ENCODE peak calls at places on chromosomes 4 and X, in seven cellular contexts. One of them, this sample, is unnamed.

GRCh38 chrX:133042260-133042659 is 54.6 kb downstream of the USP26 start:
- DNase-seq in HepG2: no peak
- DNase-seq in GM23338: no peak
- DNase-seq in HL-60: no peak
- DNase-seq in stomach: no peak
- DNase-seq in suprapubic skin: no peak
- DNase-seq in breast epithelium: no peak
- DNase-seq in this sample: no peak

GRCh38 chrX:70494441-70494840 is 49.8 kb downstream of the DLG3 start:
- DNase-seq in breast epithelium: no peak
- DNase-seq in GM23338: no peak
- DNase-seq in HepG2: no peak
- DNase-seq in stomach: no peak
- DNase-seq in HL-60: no peak
- DNase-seq in suprapubic skin: no peak
- DNase-seq in this sample: no peak

GRCh38 chr4:119841361-119841760 is 212.8 kb upstream of the PDE5A start:
- DNase-seq in suprapubic skin: no peak
- DNase-seq in stomach: no peak
- DNase-seq in HL-60: no peak
- DNase-seq in breast epithelium: no peak
- DNase-seq in GM23338: no peak
- DNase-seq in HepG2: no peak
- DNase-seq in this sample: no peak

GRCh38 chrX:38627683-38628082 is 66.3 kb downstream of the TSPAN7 start:
- DNase-seq in HL-60: peak; percentile 45
- DNase-seq in stomach: no peak
- DNase-seq in breast epithelium: no peak
- DNase-seq in GM23338: peak; percentile 76
- DNase-seq in suprapubic skin: no peak
- DNase-seq in HepG2: peak; percentile 45
- DNase-seq in this sample: peak; percentile 8

GRCh38 chr4:57233391-57233790 is 123.2 kb upstream of the IGFBP7 start:
- DNase-seq in breast epithelium: no peak
- DNase-seq in HepG2: no peak
- DNase-seq in stomach: no peak
- DNase-seq in suprapubic skin: no peak
- DNase-seq in HL-60: no peak
- DNase-seq in GM23338: no peak
- DNase-seq in this sample: no peak

GRCh38 chrX:102983205-102983604 is 46.1 kb downstream of the RAB40AL start:
- DNase-seq in stomach: no peak
- DNase-seq in GM23338: no peak
- DNase-seq in HepG2: no peak
- DNase-seq in HL-60: peak; percentile 59
- DNase-seq in breast epithelium: no peak
- DNase-seq in suprapubic skin: no peak
- DNase-seq in this sample: no peak

GRCh38 chr4:108483650-108484049 is 136.7 kb upstream of the RPL34 start:
- DNase-seq in suprapubic skin: no peak
- DNase-seq in GM23338: no peak
- DNase-seq in HepG2: no peak
- DNase-seq in HL-60: no peak
- DNase-seq in stomach: no peak
- DNase-seq in breast epithelium: no peak
- DNase-seq in this sample: no peak

GRCh38 chr4:73019462-73020047 is 50.0 kb downstream of the COX18 start:
- DNase-seq in suprapubic skin: no peak
- DNase-seq in stomach: no peak
- DNase-seq in GM23338: peak; percentile 78
- DNase-seq in HepG2: peak; percentile 23
- DNase-seq in HL-60: peak; percentile 22
- DNase-seq in breast epithelium: no peak
- DNase-seq in this sample: no peak

GRCh38 chr4:114539985-114540384 is 58.6 kb upstream of the UGT8 start:
- DNase-seq in HL-60: no peak
- DNase-seq in breast epithelium: no peak
- DNase-seq in suprapubic skin: no peak
- DNase-seq in HepG2: no peak
- DNase-seq in GM23338: no peak
- DNase-seq in stomach: no peak
- DNase-seq in this sample: no peak

GRCh38 chr4:41977709-41978108 is 3.8 kb upstream of the DCAF4L1 start:
- DNase-seq in GM23338: no peak
- DNase-seq in breast epithelium: no peak
- DNase-seq in stomach: no peak
- DNase-seq in suprapubic skin: no peak
- DNase-seq in HepG2: no peak
- DNase-seq in HL-60: peak; percentile 63
- DNase-seq in this sample: no peak

GRCh38 chrX:105552395-105552794 is 269.9 kb upstream of the NRK start:
- DNase-seq in HepG2: no peak
- DNase-seq in GM23338: no peak
- DNase-seq in breast epithelium: no peak
- DNase-seq in HL-60: no peak
- DNase-seq in suprapubic skin: no peak
- DNase-seq in stomach: no peak
- DNase-seq in this sample: no peak

GRCh38 chr4:128455076-128455345 is 167.4 kb upstream of the PGRMC2 start:
- DNase-seq in GM23338: no peak
- DNase-seq in HepG2: no peak
- DNase-seq in stomach: no peak
- DNase-seq in suprapubic skin: no peak
- DNase-seq in HL-60: no peak
- DNase-seq in breast epithelium: no peak
- DNase-seq in this sample: no peak

GRCh38 chr4:5760246-5760645 is 49.2 kb downstream of the EVC start:
- DNase-seq in suprapubic skin: no peak
- DNase-seq in HL-60: no peak
- DNase-seq in stomach: no peak
- DNase-seq in HepG2: no peak
- DNase-seq in GM23338: no peak
- DNase-seq in breast epithelium: no peak
- DNase-seq in this sample: no peak

GRCh38 chrX:85992811-85993229 is 54.5 kb downstream of the CHM start:
- DNase-seq in suprapubic skin: no peak
- DNase-seq in HepG2: peak; percentile 3
- DNase-seq in HL-60: no peak
- DNase-seq in breast epithelium: no peak
- DNase-seq in stomach: no peak
- DNase-seq in GM23338: no peak
- DNase-seq in this sample: no peak

GRCh38 chr4:111632752-111633151 is 512.5 kb upstream of the FAM241A start:
- DNase-seq in HepG2: no peak
- DNase-seq in HL-60: no peak
- DNase-seq in suprapubic skin: no peak
- DNase-seq in breast epithelium: no peak
- DNase-seq in GM23338: no peak
- DNase-seq in stomach: no peak
- DNase-seq in this sample: no peak

GRCh38 chr4:80434238-80434637 is 98.7 kb downstream of the CFAP299 start:
- DNase-seq in suprapubic skin: no peak
- DNase-seq in HepG2: no peak
- DNase-seq in stomach: no peak
- DNase-seq in GM23338: peak; percentile 22
- DNase-seq in breast epithelium: no peak
- DNase-seq in HL-60: no peak
- DNase-seq in this sample: no peak

GRCh38 chrX:138859421-138859820 is 147.9 kb upstream of the FGF13 start:
- DNase-seq in stomach: no peak
- DNase-seq in suprapubic skin: no peak
- DNase-seq in HL-60: no peak
- DNase-seq in GM23338: no peak
- DNase-seq in breast epithelium: no peak
- DNase-seq in HepG2: no peak
- DNase-seq in this sample: no peak

GRCh38 chrX:13676885-13677284 is 12.0 kb upstream of the RAB9A start:
- DNase-seq in breast epithelium: no peak
- DNase-seq in HL-60: no peak
- DNase-seq in GM23338: no peak
- DNase-seq in HepG2: no peak
- DNase-seq in suprapubic skin: no peak
- DNase-seq in stomach: no peak
- DNase-seq in this sample: no peak

GRCh38 chr4:83535520-83535944 is 376 bp upstream of the GPAT3 start:
- DNase-seq in GM23338: peak; percentile 75
- DNase-seq in suprapubic skin: peak; percentile 68
- DNase-seq in stomach: peak; percentile 56
- DNase-seq in HL-60: peak; percentile 45
- DNase-seq in breast epithelium: no peak
- DNase-seq in HepG2: peak; percentile 12
- DNase-seq in this sample: peak; percentile 71

GRCh38 chrX:13164611-13165010 is 120.2 kb upstream of the FAM9C start:
- DNase-seq in breast epithelium: no peak
- DNase-seq in HepG2: no peak
- DNase-seq in GM23338: peak; percentile 72
- DNase-seq in stomach: no peak
- DNase-seq in HL-60: no peak
- DNase-seq in suprapubic skin: no peak
- DNase-seq in this sample: no peak

DNA sequence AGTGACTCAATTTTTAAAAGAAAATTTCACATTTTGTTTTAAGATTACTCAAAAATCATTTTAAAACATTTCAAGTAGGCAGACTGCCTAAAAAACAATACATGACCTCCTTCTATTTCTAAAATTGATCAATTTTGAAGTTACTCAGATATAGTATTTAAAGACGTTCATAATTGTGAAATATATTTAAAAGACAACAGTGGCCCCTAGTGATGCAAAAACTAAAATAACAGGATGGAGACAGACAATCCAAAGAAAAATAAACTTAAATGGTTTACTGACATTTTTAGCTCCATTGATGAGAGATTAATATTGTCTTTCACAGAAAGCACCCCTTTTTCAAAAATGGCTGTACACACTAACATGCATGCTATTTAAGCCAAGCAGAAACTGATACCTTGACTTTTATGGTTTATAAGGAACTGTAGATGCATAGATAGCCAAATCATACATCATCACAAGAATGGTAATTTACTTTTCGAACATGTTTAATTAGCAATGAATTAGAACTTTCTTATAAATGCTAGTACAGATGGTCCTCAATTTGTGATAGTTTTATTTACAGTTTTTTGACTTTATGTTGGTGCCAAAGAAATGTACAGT is 69.8 kb upstream of the FAT4 start:
- DNase-seq in breast epithelium: no peak
- DNase-seq in suprapubic skin: no peak
- DNase-seq in stomach: no peak
- DNase-seq in HL-60: no peak
- DNase-seq in HepG2: no peak
- DNase-seq in GM23338: peak; percentile 22
- DNase-seq in this sample: no peak
- TF ChIP-seq POLR2AphosphoS5 in breast epithelium: no peak
- TF ChIP-seq POLR2AphosphoS5 in suprapubic skin: no peak
- TF ChIP-seq POLR2AphosphoS5 in stomach: no peak
- TF ChIP-seq POLR2AphosphoS5 in HL-60: no peak
- TF ChIP-seq POLR2AphosphoS5 in HepG2: no peak
- TF ChIP-seq POLR2AphosphoS5 in GM23338: no peak
- TF ChIP-seq POLR2AphosphoS5 in this sample: no peak

GRCh38 chr4:123506311-123506685 is 109.7 kb downstream of the SPRY1 start:
- DNase-seq in GM23338: peak; percentile 61
- DNase-seq in suprapubic skin: no peak
- DNase-seq in stomach: no peak
- DNase-seq in HepG2: no peak
- DNase-seq in HL-60: no peak
- DNase-seq in breast epithelium: no peak
- DNase-seq in this sample: no peak
- TF ChIP-seq POLR2AphosphoS5 in GM23338: no peak
- TF ChIP-seq POLR2AphosphoS5 in suprapubic skin: no peak
- TF ChIP-seq POLR2AphosphoS5 in stomach: no peak
- TF ChIP-seq POLR2AphosphoS5 in HepG2: no peak
- TF ChIP-seq POLR2AphosphoS5 in HL-60: no peak
- TF ChIP-seq POLR2AphosphoS5 in breast epithelium: no peak
- TF ChIP-seq POLR2AphosphoS5 in this sample: no peak

GRCh38 chr4:152537881-152538280 is 2.0 kb upstream of the FBXW7 start:
- DNase-seq in GM23338: no peak
- DNase-seq in breast epithelium: no peak
- DNase-seq in stomach: no peak
- DNase-seq in suprapubic skin: no peak
- DNase-seq in HL-60: no peak
- DNase-seq in HepG2: no peak
- DNase-seq in this sample: no peak

GRCh38 chr4:152536545-152537182 is 772 bp upstream of the FBXW7 start:
- DNase-seq in suprapubic skin: no peak
- DNase-seq in GM23338: peak; percentile 69
- DNase-seq in breast epithelium: no peak
- DNase-seq in HL-60: peak; percentile 62
- DNase-seq in HepG2: peak; percentile 50
- DNase-seq in stomach: no peak
- DNase-seq in this sample: peak; percentile 69

GRCh38 chr4:152535236-152535902 is 523 bp downstream of the FBXW7 start:
- DNase-seq in suprapubic skin: peak; percentile 73
- DNase-seq in HepG2: no peak
- DNase-seq in breast epithelium: no peak
- DNase-seq in GM23338: peak; percentile 39
- DNase-seq in stomach: no peak
- DNase-seq in HL-60: no peak
- DNase-seq in this sample: peak; percentile 24

GRCh38 chr4:152535903-152536544 is at the start of gene FBXW7:
- DNase-seq in HepG2: peak; percentile 98
- DNase-seq in GM23338: peak; percentile 99
- DNase-seq in stomach: peak; percentile 99
- DNase-seq in suprapubic skin: peak; percentile 99
- DNase-seq in breast epithelium: peak; percentile 98
- DNase-seq in HL-60: peak; percentile 99
- DNase-seq in this sample: peak; percentile 100

DNA sequence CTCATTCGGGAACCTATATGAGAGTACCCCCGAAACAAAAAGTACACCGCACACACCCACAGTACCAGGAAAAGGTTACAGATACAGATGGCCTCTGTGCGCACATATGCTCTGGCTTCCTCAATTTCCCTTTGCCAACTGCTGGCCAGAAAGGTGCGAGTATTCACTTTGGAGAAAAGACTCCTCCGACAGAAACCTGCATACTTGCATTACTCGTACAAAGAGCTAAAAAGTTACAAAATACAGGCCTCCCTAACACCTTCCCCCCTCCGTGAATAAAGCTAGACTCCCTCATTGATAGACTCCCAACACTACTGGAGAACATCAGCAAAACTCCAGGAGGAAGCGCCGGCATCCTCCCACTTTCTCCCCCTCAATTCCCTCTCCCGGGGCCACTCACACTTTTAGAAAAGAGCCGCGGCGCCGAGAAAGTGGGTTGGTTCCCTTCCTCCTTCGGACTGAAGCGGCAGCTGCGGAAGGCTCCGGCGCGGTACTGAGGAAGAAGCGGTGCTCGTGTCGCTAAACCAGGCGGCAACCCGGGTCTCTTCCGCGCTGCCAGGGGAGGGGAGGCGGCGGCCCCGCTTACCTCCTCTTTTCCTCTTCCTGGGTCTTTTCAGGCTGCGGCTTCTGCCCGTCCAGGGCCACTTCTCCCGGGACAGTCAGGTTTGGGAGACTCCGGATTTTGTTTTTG is 1.2 kb downstream of the FBXW7 start:
- DNase-seq in HepG2: no peak
- DNase-seq in breast epithelium: no peak
- DNase-seq in HL-60: peak; percentile 76
- DNase-seq in stomach: peak; percentile 54
- DNase-seq in GM23338: peak; percentile 64
- DNase-seq in suprapubic skin: peak; percentile 74
- DNase-seq in this sample: peak; percentile 61
- TF ChIP-seq POLR2AphosphoS5 in HepG2: no peak
- TF ChIP-seq POLR2AphosphoS5 in breast epithelium: no peak
- TF ChIP-seq POLR2AphosphoS5 in HL-60: no peak
- TF ChIP-seq POLR2AphosphoS5 in stomach: no peak
- TF ChIP-seq POLR2AphosphoS5 in GM23338: no peak
- TF ChIP-seq POLR2AphosphoS5 in suprapubic skin: no peak
- TF ChIP-seq POLR2AphosphoS5 in this sample: peak; percentile 15

GRCh38 chr4:39446842-39447573 is 11.7 kb downstream of the RPL9 start:
- DNase-seq in HL-60: no peak
- DNase-seq in suprapubic skin: peak; percentile 75
- DNase-seq in GM23338: peak; percentile 91
- DNase-seq in stomach: peak; percentile 78
- DNase-seq in HepG2: no peak
- DNase-seq in breast epithelium: peak; percentile 75
- DNase-seq in this sample: peak; percentile 81
- TF ChIP-seq POLR2AphosphoS5 in HL-60: peak; percentile 29
- TF ChIP-seq POLR2AphosphoS5 in suprapubic skin: no peak
- TF ChIP-seq POLR2AphosphoS5 in GM23338: peak; percentile 82
- TF ChIP-seq POLR2AphosphoS5 in stomach: no peak
- TF ChIP-seq POLR2AphosphoS5 in HepG2: no peak
- TF ChIP-seq POLR2AphosphoS5 in breast epithelium: no peak
- TF ChIP-seq POLR2AphosphoS5 in this sample: peak; percentile 40

This sample was measured in transverse colon.